ENCODE peak calls at places on chromosomes 11 and 22, in ten cellular contexts. One of them, this sample, is unnamed.

GRCh38 chr11:131246589-131247164 is 123.7 kb upstream of the NTM start:
- DNase-seq in GOT3: no peak
- DNase-seq in activated T-cell treated with anti-CD3 and anti-CD28 coated beads, Interleukin-2, amount 50 U/mL, for 48 hours: peak; percentile 14
- DNase-seq in RCC 7860: no peak
- DNase-seq in NCI-H1436: no peak
- DNase-seq in stimulated activated CD4-positive, alpha-beta T cell treated with anti-CD3 and anti-CD28 coated beads, Interleukin-12 subunit alpha, Interleukin-12 subunit beta, amount 100 ng/mL, for 24 hours: no peak
- DNase-seq in mucosa of descending colon: peak; percentile 60
- DNase-seq in cerebellar cortex: peak; percentile 19
- DNase-seq in LoVo: no peak
- DNase-seq in HCT116: no peak
- DNase-seq in this sample: no peak

GRCh38 chr11:61507962-61508824 is at the start of gene LRRC10B:
- DNase-seq in GOT3: no peak
- DNase-seq in activated T-cell treated with anti-CD3 and anti-CD28 coated beads, Interleukin-2, amount 50 U/mL, for 48 hours: peak; percentile 63
- DNase-seq in RCC 7860: no peak
- DNase-seq in NCI-H1436: peak; percentile 85
- DNase-seq in stimulated activated CD4-positive, alpha-beta T cell treated with anti-CD3 and anti-CD28 coated beads, Interleukin-12 subunit alpha, Interleukin-12 subunit beta, amount 100 ng/mL, for 24 hours: no peak
- DNase-seq in mucosa of descending colon: peak; percentile 90
- DNase-seq in cerebellar cortex: no peak
- DNase-seq in LoVo: peak; percentile 46
- DNase-seq in HCT116: peak; percentile 52
- DNase-seq in this sample: no peak

GRCh38 chr11:13268791-13269190 is 8.8 kb upstream of the BMAL1 start:
- DNase-seq in GOT3: no peak
- DNase-seq in activated T-cell treated with anti-CD3 and anti-CD28 coated beads, Interleukin-2, amount 50 U/mL, for 48 hours: no peak
- DNase-seq in RCC 7860: no peak
- DNase-seq in NCI-H1436: no peak
- DNase-seq in stimulated activated CD4-positive, alpha-beta T cell treated with anti-CD3 and anti-CD28 coated beads, Interleukin-12 subunit alpha, Interleukin-12 subunit beta, amount 100 ng/mL, for 24 hours: no peak
- DNase-seq in mucosa of descending colon: no peak
- DNase-seq in cerebellar cortex: no peak
- DNase-seq in LoVo: no peak
- DNase-seq in HCT116: no peak
- DNase-seq in this sample: no peak

GRCh38 chr11:71284525-71285092 is 32.2 kb upstream of the SHANK2 start:
- DNase-seq in GOT3: no peak
- DNase-seq in activated T-cell treated with anti-CD3 and anti-CD28 coated beads, Interleukin-2, amount 50 U/mL, for 48 hours: no peak
- DNase-seq in RCC 7860: no peak
- DNase-seq in NCI-H1436: no peak
- DNase-seq in stimulated activated CD4-positive, alpha-beta T cell treated with anti-CD3 and anti-CD28 coated beads, Interleukin-12 subunit alpha, Interleukin-12 subunit beta, amount 100 ng/mL, for 24 hours: no peak
- DNase-seq in mucosa of descending colon: peak; percentile 69
- DNase-seq in cerebellar cortex: no peak
- DNase-seq in LoVo: no peak
- DNase-seq in HCT116: no peak
- DNase-seq in this sample: no peak

GRCh38 chr11:113629562-113629961 is 76.5 kb downstream of the TMPRSS5 start:
- DNase-seq in GOT3: no peak
- DNase-seq in activated T-cell treated with anti-CD3 and anti-CD28 coated beads, Interleukin-2, amount 50 U/mL, for 48 hours: no peak
- DNase-seq in RCC 7860: no peak
- DNase-seq in NCI-H1436: no peak
- DNase-seq in stimulated activated CD4-positive, alpha-beta T cell treated with anti-CD3 and anti-CD28 coated beads, Interleukin-12 subunit alpha, Interleukin-12 subunit beta, amount 100 ng/mL, for 24 hours: no peak
- DNase-seq in mucosa of descending colon: no peak
- DNase-seq in cerebellar cortex: peak; percentile 18
- DNase-seq in LoVo: no peak
- DNase-seq in HCT116: no peak
- DNase-seq in this sample: no peak

GRCh38 chr11:87128372-87128771 is 90.6 kb downstream of the TMEM135 start:
- DNase-seq in GOT3: no peak
- DNase-seq in activated T-cell treated with anti-CD3 and anti-CD28 coated beads, Interleukin-2, amount 50 U/mL, for 48 hours: no peak
- DNase-seq in RCC 7860: no peak
- DNase-seq in NCI-H1436: no peak
- DNase-seq in stimulated activated CD4-positive, alpha-beta T cell treated with anti-CD3 and anti-CD28 coated beads, Interleukin-12 subunit alpha, Interleukin-12 subunit beta, amount 100 ng/mL, for 24 hours: no peak
- DNase-seq in mucosa of descending colon: no peak
- DNase-seq in cerebellar cortex: no peak
- DNase-seq in LoVo: no peak
- DNase-seq in HCT116: no peak
- DNase-seq in this sample: no peak

GRCh38 chr22:35560366-35560765 is 19.7 kb downstream of the RASD2 start:
- DNase-seq in GOT3: no peak
- DNase-seq in activated T-cell treated with anti-CD3 and anti-CD28 coated beads, Interleukin-2, amount 50 U/mL, for 48 hours: no peak
- DNase-seq in RCC 7860: no peak
- DNase-seq in NCI-H1436: no peak
- DNase-seq in stimulated activated CD4-positive, alpha-beta T cell treated with anti-CD3 and anti-CD28 coated beads, Interleukin-12 subunit alpha, Interleukin-12 subunit beta, amount 100 ng/mL, for 24 hours: no peak
- DNase-seq in mucosa of descending colon: no peak
- DNase-seq in cerebellar cortex: no peak
- DNase-seq in LoVo: no peak
- DNase-seq in HCT116: no peak
- DNase-seq in this sample: no peak

GRCh38 chr22:19447388-19448075 is at the start of gene C22orf39:
- DNase-seq in GOT3: peak; percentile 56
- DNase-seq in activated T-cell treated with anti-CD3 and anti-CD28 coated beads, Interleukin-2, amount 50 U/mL, for 48 hours: peak; percentile 91
- DNase-seq in RCC 7860: peak; percentile 85
- DNase-seq in NCI-H1436: peak; percentile 92
- DNase-seq in stimulated activated CD4-positive, alpha-beta T cell treated with anti-CD3 and anti-CD28 coated beads, Interleukin-12 subunit alpha, Interleukin-12 subunit beta, amount 100 ng/mL, for 24 hours: peak; percentile 71
- DNase-seq in mucosa of descending colon: peak; percentile 91
- DNase-seq in cerebellar cortex: peak; percentile 98
- DNase-seq in LoVo: peak; percentile 93
- DNase-seq in HCT116: peak; percentile 82
- DNase-seq in this sample: peak; percentile 79

GRCh38 chr11:6841694-6842093 is 3.8 kb upstream of the OR10A5 start:
- DNase-seq in GOT3: no peak
- DNase-seq in activated T-cell treated with anti-CD3 and anti-CD28 coated beads, Interleukin-2, amount 50 U/mL, for 48 hours: no peak
- DNase-seq in RCC 7860: no peak
- DNase-seq in NCI-H1436: no peak
- DNase-seq in stimulated activated CD4-positive, alpha-beta T cell treated with anti-CD3 and anti-CD28 coated beads, Interleukin-12 subunit alpha, Interleukin-12 subunit beta, amount 100 ng/mL, for 24 hours: no peak
- DNase-seq in mucosa of descending colon: no peak
- DNase-seq in cerebellar cortex: no peak
- DNase-seq in LoVo: no peak
- DNase-seq in HCT116: no peak
- DNase-seq in this sample: no peak

GRCh38 chr22:38203090-38203810 is 1.5 kb downstream of the MAFF start:
- DNase-seq in GOT3: no peak
- DNase-seq in activated T-cell treated with anti-CD3 and anti-CD28 coated beads, Interleukin-2, amount 50 U/mL, for 48 hours: peak; percentile 65
- DNase-seq in RCC 7860: no peak
- DNase-seq in NCI-H1436: peak; percentile 41
- DNase-seq in stimulated activated CD4-positive, alpha-beta T cell treated with anti-CD3 and anti-CD28 coated beads, Interleukin-12 subunit alpha, Interleukin-12 subunit beta, amount 100 ng/mL, for 24 hours: no peak
- DNase-seq in mucosa of descending colon: peak; percentile 85
- DNase-seq in cerebellar cortex: no peak
- DNase-seq in LoVo: peak; percentile 43
- DNase-seq in HCT116: no peak
- DNase-seq in this sample: no peak

GRCh38 chr11:38751421-38751820 is 2153.4 kb upstream of the RAG2 start:
- DNase-seq in GOT3: no peak
- DNase-seq in activated T-cell treated with anti-CD3 and anti-CD28 coated beads, Interleukin-2, amount 50 U/mL, for 48 hours: no peak
- DNase-seq in RCC 7860: no peak
- DNase-seq in NCI-H1436: no peak
- DNase-seq in stimulated activated CD4-positive, alpha-beta T cell treated with anti-CD3 and anti-CD28 coated beads, Interleukin-12 subunit alpha, Interleukin-12 subunit beta, amount 100 ng/mL, for 24 hours: no peak
- DNase-seq in mucosa of descending colon: no peak
- DNase-seq in cerebellar cortex: no peak
- DNase-seq in LoVo: no peak
- DNase-seq in HCT116: no peak
- DNase-seq in this sample: no peak

GRCh38 chr11:68282141-68282860 is 10.5 kb upstream of the C11orf24 start:
- DNase-seq in GOT3: no peak
- DNase-seq in activated T-cell treated with anti-CD3 and anti-CD28 coated beads, Interleukin-2, amount 50 U/mL, for 48 hours: peak; percentile 64
- DNase-seq in RCC 7860: no peak
- DNase-seq in NCI-H1436: no peak
- DNase-seq in stimulated activated CD4-positive, alpha-beta T cell treated with anti-CD3 and anti-CD28 coated beads, Interleukin-12 subunit alpha, Interleukin-12 subunit beta, amount 100 ng/mL, for 24 hours: no peak
- DNase-seq in mucosa of descending colon: no peak
- DNase-seq in cerebellar cortex: no peak
- DNase-seq in LoVo: no peak
- DNase-seq in HCT116: no peak
- DNase-seq in this sample: no peak

GRCh38 chr11:27977031-27977430 is 130.9 kb downstream of the KIF18A start:
- DNase-seq in GOT3: no peak
- DNase-seq in activated T-cell treated with anti-CD3 and anti-CD28 coated beads, Interleukin-2, amount 50 U/mL, for 48 hours: no peak
- DNase-seq in RCC 7860: peak; percentile 92
- DNase-seq in NCI-H1436: no peak
- DNase-seq in stimulated activated CD4-positive, alpha-beta T cell treated with anti-CD3 and anti-CD28 coated beads, Interleukin-12 subunit alpha, Interleukin-12 subunit beta, amount 100 ng/mL, for 24 hours: no peak
- DNase-seq in mucosa of descending colon: no peak
- DNase-seq in cerebellar cortex: no peak
- DNase-seq in LoVo: no peak
- DNase-seq in HCT116: peak; percentile 45
- DNase-seq in this sample: no peak

GRCh38 chr22:49971232-49972162 is 10.9 kb downstream of the PIM3 start:
- DNase-seq in GOT3: peak; percentile 55
- DNase-seq in activated T-cell treated with anti-CD3 and anti-CD28 coated beads, Interleukin-2, amount 50 U/mL, for 48 hours: peak; percentile 90
- DNase-seq in RCC 7860: no peak
- DNase-seq in NCI-H1436: peak; percentile 48
- DNase-seq in stimulated activated CD4-positive, alpha-beta T cell treated with anti-CD3 and anti-CD28 coated beads, Interleukin-12 subunit alpha, Interleukin-12 subunit beta, amount 100 ng/mL, for 24 hours: peak; percentile 59
- DNase-seq in mucosa of descending colon: peak; percentile 82
- DNase-seq in cerebellar cortex: no peak
- DNase-seq in LoVo: peak; percentile 83
- DNase-seq in HCT116: no peak
- DNase-seq in this sample: no peak

GRCh38 chr22:38327805-38328204 is 10.6 kb upstream of the CSNK1E start:
- DNase-seq in GOT3: no peak
- DNase-seq in activated T-cell treated with anti-CD3 and anti-CD28 coated beads, Interleukin-2, amount 50 U/mL, for 48 hours: no peak
- DNase-seq in RCC 7860: peak; percentile 48
- DNase-seq in NCI-H1436: no peak
- DNase-seq in stimulated activated CD4-positive, alpha-beta T cell treated with anti-CD3 and anti-CD28 coated beads, Interleukin-12 subunit alpha, Interleukin-12 subunit beta, amount 100 ng/mL, for 24 hours: no peak
- DNase-seq in mucosa of descending colon: no peak
- DNase-seq in cerebellar cortex: no peak
- DNase-seq in LoVo: no peak
- DNase-seq in HCT116: no peak
- DNase-seq in this sample: peak; percentile 33

GRCh38 chr11:73227571-73228211 is 9.6 kb downstream of the P2RY2 start:
- DNase-seq in GOT3: no peak
- DNase-seq in activated T-cell treated with anti-CD3 and anti-CD28 coated beads, Interleukin-2, amount 50 U/mL, for 48 hours: no peak
- DNase-seq in RCC 7860: no peak
- DNase-seq in NCI-H1436: no peak
- DNase-seq in stimulated activated CD4-positive, alpha-beta T cell treated with anti-CD3 and anti-CD28 coated beads, Interleukin-12 subunit alpha, Interleukin-12 subunit beta, amount 100 ng/mL, for 24 hours: no peak
- DNase-seq in mucosa of descending colon: peak; percentile 85
- DNase-seq in cerebellar cortex: no peak
- DNase-seq in LoVo: peak; percentile 68
- DNase-seq in HCT116: peak; percentile 42
- DNase-seq in this sample: no peak

GRCh38 chr22:40263191-40263590 is 83.1 kb upstream of the ADSL start:
- DNase-seq in GOT3: no peak
- DNase-seq in activated T-cell treated with anti-CD3 and anti-CD28 coated beads, Interleukin-2, amount 50 U/mL, for 48 hours: no peak
- DNase-seq in RCC 7860: no peak
- DNase-seq in NCI-H1436: no peak
- DNase-seq in stimulated activated CD4-positive, alpha-beta T cell treated with anti-CD3 and anti-CD28 coated beads, Interleukin-12 subunit alpha, Interleukin-12 subunit beta, amount 100 ng/mL, for 24 hours: no peak
- DNase-seq in mucosa of descending colon: no peak
- DNase-seq in cerebellar cortex: no peak
- DNase-seq in LoVo: no peak
- DNase-seq in HCT116: no peak
- DNase-seq in this sample: peak; percentile 72

GRCh38 chr11:28461338-28461737 is 353.1 kb downstream of the METTL15 start:
- DNase-seq in GOT3: no peak
- DNase-seq in activated T-cell treated with anti-CD3 and anti-CD28 coated beads, Interleukin-2, amount 50 U/mL, for 48 hours: no peak
- DNase-seq in RCC 7860: no peak
- DNase-seq in NCI-H1436: no peak
- DNase-seq in stimulated activated CD4-positive, alpha-beta T cell treated with anti-CD3 and anti-CD28 coated beads, Interleukin-12 subunit alpha, Interleukin-12 subunit beta, amount 100 ng/mL, for 24 hours: no peak
- DNase-seq in mucosa of descending colon: no peak
- DNase-seq in cerebellar cortex: no peak
- DNase-seq in LoVo: no peak
- DNase-seq in HCT116: no peak
- DNase-seq in this sample: no peak

GRCh38 chr11:86408845-86409244 is 34.2 kb downstream of the CCDC81 start:
- DNase-seq in GOT3: no peak
- DNase-seq in activated T-cell treated with anti-CD3 and anti-CD28 coated beads, Interleukin-2, amount 50 U/mL, for 48 hours: no peak
- DNase-seq in RCC 7860: no peak
- DNase-seq in NCI-H1436: no peak
- DNase-seq in stimulated activated CD4-positive, alpha-beta T cell treated with anti-CD3 and anti-CD28 coated beads, Interleukin-12 subunit alpha, Interleukin-12 subunit beta, amount 100 ng/mL, for 24 hours: no peak
- DNase-seq in mucosa of descending colon: no peak
- DNase-seq in cerebellar cortex: no peak
- DNase-seq in LoVo: no peak
- DNase-seq in HCT116: no peak
- DNase-seq in this sample: no peak

GRCh38 chr11:110808291-110808690 is 96.1 kb upstream of the ARHGAP20 start:
- DNase-seq in GOT3: no peak
- DNase-seq in activated T-cell treated with anti-CD3 and anti-CD28 coated beads, Interleukin-2, amount 50 U/mL, for 48 hours: no peak
- DNase-seq in RCC 7860: no peak
- DNase-seq in NCI-H1436: no peak
- DNase-seq in stimulated activated CD4-positive, alpha-beta T cell treated with anti-CD3 and anti-CD28 coated beads, Interleukin-12 subunit alpha, Interleukin-12 subunit beta, amount 100 ng/mL, for 24 hours: no peak
- DNase-seq in mucosa of descending colon: no peak
- DNase-seq in cerebellar cortex: no peak
- DNase-seq in LoVo: no peak
- DNase-seq in HCT116: no peak
- DNase-seq in this sample: no peak

GRCh38 chr11:5280582-5281102 is 10.9 kb upstream of the HBE1 start:
- DNase-seq in GOT3: no peak
- DNase-seq in activated T-cell treated with anti-CD3 and anti-CD28 coated beads, Interleukin-2, amount 50 U/mL, for 48 hours: peak; percentile 36
- DNase-seq in RCC 7860: peak; percentile 94
- DNase-seq in NCI-H1436: no peak
- DNase-seq in stimulated activated CD4-positive, alpha-beta T cell treated with anti-CD3 and anti-CD28 coated beads, Interleukin-12 subunit alpha, Interleukin-12 subunit beta, amount 100 ng/mL, for 24 hours: no peak
- DNase-seq in mucosa of descending colon: peak; percentile 13
- DNase-seq in cerebellar cortex: no peak
- DNase-seq in LoVo: peak; percentile 83
- DNase-seq in HCT116: peak; percentile 97
- DNase-seq in this sample: peak; percentile 82

GRCh38 chr11:66904561-66904960 is 47.7 kb downstream of the LRFN4 start:
- DNase-seq in GOT3: no peak
- DNase-seq in activated T-cell treated with anti-CD3 and anti-CD28 coated beads, Interleukin-2, amount 50 U/mL, for 48 hours: no peak
- DNase-seq in RCC 7860: no peak
- DNase-seq in NCI-H1436: no peak
- DNase-seq in stimulated activated CD4-positive, alpha-beta T cell treated with anti-CD3 and anti-CD28 coated beads, Interleukin-12 subunit alpha, Interleukin-12 subunit beta, amount 100 ng/mL, for 24 hours: no peak
- DNase-seq in mucosa of descending colon: no peak
- DNase-seq in cerebellar cortex: no peak
- DNase-seq in LoVo: no peak
- DNase-seq in HCT116: no peak
- DNase-seq in this sample: no peak

GRCh38 chr22:47295226-47295901 is 532.9 kb downstream of the TBC1D22A start:
- DNase-seq in GOT3: no peak
- DNase-seq in activated T-cell treated with anti-CD3 and anti-CD28 coated beads, Interleukin-2, amount 50 U/mL, for 48 hours: peak; percentile 3
- DNase-seq in RCC 7860: no peak
- DNase-seq in NCI-H1436: no peak
- DNase-seq in stimulated activated CD4-positive, alpha-beta T cell treated with anti-CD3 and anti-CD28 coated beads, Interleukin-12 subunit alpha, Interleukin-12 subunit beta, amount 100 ng/mL, for 24 hours: no peak
- DNase-seq in mucosa of descending colon: no peak
- DNase-seq in cerebellar cortex: no peak
- DNase-seq in LoVo: no peak
- DNase-seq in HCT116: no peak
- DNase-seq in this sample: no peak

GRCh38 chr11:80116796-80117195 is 676.0 kb upstream of the TENM4 start:
- DNase-seq in GOT3: no peak
- DNase-seq in activated T-cell treated with anti-CD3 and anti-CD28 coated beads, Interleukin-2, amount 50 U/mL, for 48 hours: no peak
- DNase-seq in RCC 7860: no peak
- DNase-seq in NCI-H1436: no peak
- DNase-seq in stimulated activated CD4-positive, alpha-beta T cell treated with anti-CD3 and anti-CD28 coated beads, Interleukin-12 subunit alpha, Interleukin-12 subunit beta, amount 100 ng/mL, for 24 hours: no peak
- DNase-seq in mucosa of descending colon: no peak
- DNase-seq in cerebellar cortex: no peak
- DNase-seq in LoVo: no peak
- DNase-seq in HCT116: no peak
- DNase-seq in this sample: no peak

GRCh38 chr22:44541671-44542319 is 43.8 kb upstream of the RTL6 start:
- DNase-seq in GOT3: no peak
- DNase-seq in activated T-cell treated with anti-CD3 and anti-CD28 coated beads, Interleukin-2, amount 50 U/mL, for 48 hours: no peak
- DNase-seq in RCC 7860: no peak
- DNase-seq in NCI-H1436: no peak
- DNase-seq in stimulated activated CD4-positive, alpha-beta T cell treated with anti-CD3 and anti-CD28 coated beads, Interleukin-12 subunit alpha, Interleukin-12 subunit beta, amount 100 ng/mL, for 24 hours: no peak
- DNase-seq in mucosa of descending colon: no peak
- DNase-seq in cerebellar cortex: no peak
- DNase-seq in LoVo: no peak
- DNase-seq in HCT116: no peak
- DNase-seq in this sample: no peak

GRCh38 chr11:83161610-83162199 is 4.8 kb downstream of the PCF11 start:
- DNase-seq in GOT3: no peak
- DNase-seq in activated T-cell treated with anti-CD3 and anti-CD28 coated beads, Interleukin-2, amount 50 U/mL, for 48 hours: no peak
- DNase-seq in RCC 7860: no peak
- DNase-seq in NCI-H1436: no peak
- DNase-seq in stimulated activated CD4-positive, alpha-beta T cell treated with anti-CD3 and anti-CD28 coated beads, Interleukin-12 subunit alpha, Interleukin-12 subunit beta, amount 100 ng/mL, for 24 hours: no peak
- DNase-seq in mucosa of descending colon: no peak
- DNase-seq in cerebellar cortex: no peak
- DNase-seq in LoVo: no peak
- DNase-seq in HCT116: no peak
- DNase-seq in this sample: no peak

GRCh38 chr11:126393143-126393542 is 37.7 kb downstream of the ST3GAL4 start:
- DNase-seq in GOT3: no peak
- DNase-seq in activated T-cell treated with anti-CD3 and anti-CD28 coated beads, Interleukin-2, amount 50 U/mL, for 48 hours: no peak
- DNase-seq in RCC 7860: no peak
- DNase-seq in NCI-H1436: no peak
- DNase-seq in stimulated activated CD4-positive, alpha-beta T cell treated with anti-CD3 and anti-CD28 coated beads, Interleukin-12 subunit alpha, Interleukin-12 subunit beta, amount 100 ng/mL, for 24 hours: no peak
- DNase-seq in mucosa of descending colon: no peak
- DNase-seq in cerebellar cortex: no peak
- DNase-seq in LoVo: no peak
- DNase-seq in HCT116: no peak
- DNase-seq in this sample: no peak

GRCh38 chr11:22703040-22703439 is 36.6 kb downstream of the GAS2 start:
- DNase-seq in GOT3: no peak
- DNase-seq in activated T-cell treated with anti-CD3 and anti-CD28 coated beads, Interleukin-2, amount 50 U/mL, for 48 hours: no peak
- DNase-seq in RCC 7860: peak; percentile 38
- DNase-seq in NCI-H1436: peak; percentile 0
- DNase-seq in stimulated activated CD4-positive, alpha-beta T cell treated with anti-CD3 and anti-CD28 coated beads, Interleukin-12 subunit alpha, Interleukin-12 subunit beta, amount 100 ng/mL, for 24 hours: no peak
- DNase-seq in mucosa of descending colon: peak; percentile 13
- DNase-seq in cerebellar cortex: no peak
- DNase-seq in LoVo: peak; percentile 32
- DNase-seq in HCT116: peak; percentile 28
- DNase-seq in this sample: peak; percentile 72

This sample was measured in pulmonary artery endothelial cell.